ENCODE peak calls at places on chromosome 17, in four cellular contexts. One of them, this sample, is unnamed. For H3K27me3 and H3K9me3, the result is how much of the 10 kb centered on the place peaks cover.

GRCh38 chr17:50588391-50589111 is 28.0 kb downstream of the CACNA1G start:
- DNase-seq in HCT116: no peak
- DNase-seq in fibroblast of lung: no peak
- DNase-seq in CD4-positive, alpha-beta T cell: no peak
- DNase-seq in this sample: no peak

GRCh38 chr17:6910987-6911603 is 79.6 kb upstream of the TEKT1 start:
- DNase-seq in HCT116: peak
- DNase-seq in fibroblast of lung: peak
- DNase-seq in CD4-positive, alpha-beta T cell: no peak
- DNase-seq in this sample: peak

GRCh38 chr17:48123111-48123510 is 15.5 kb downstream of the SNX11 start:
- DNase-seq in HCT116: no peak
- DNase-seq in fibroblast of lung: no peak
- DNase-seq in CD4-positive, alpha-beta T cell: no peak
- DNase-seq in this sample: no peak

GRCh38 chr17:45782889-45783592 is 1.1 kb upstream of the CRHR1 start:
- DNase-seq in HCT116: no peak
- DNase-seq in fibroblast of lung: no peak
- DNase-seq in CD4-positive, alpha-beta T cell: no peak
- DNase-seq in this sample: no peak

GRCh38 chr17:56023851-56024250 is 129.4 kb upstream of the ANKFN1 start:
- DNase-seq in HCT116: no peak
- DNase-seq in fibroblast of lung: no peak
- DNase-seq in CD4-positive, alpha-beta T cell: no peak
- DNase-seq in this sample: no peak

GRCh38 chr17:57337390-57337789 is 81.1 kb downstream of the MSI2 start:
- DNase-seq in HCT116: no peak
- DNase-seq in fibroblast of lung: no peak
- DNase-seq in CD4-positive, alpha-beta T cell: no peak
- DNase-seq in this sample: no peak

GRCh38 chr17:37762669-37763068 is 17.8 kb upstream of the HNF1B start:
- DNase-seq in HCT116: no peak
- DNase-seq in fibroblast of lung: no peak
- DNase-seq in CD4-positive, alpha-beta T cell: no peak
- DNase-seq in this sample: no peak

GRCh38 chr17:6374761-6375312 is 60.1 kb downstream of the AIPL1 start:
- DNase-seq in HCT116: peak
- DNase-seq in fibroblast of lung: no peak
- DNase-seq in CD4-positive, alpha-beta T cell: no peak
- DNase-seq in this sample: no peak

GRCh38 chr17:49859991-49860953 is 12.4 kb upstream of the TAC4 start:
- DNase-seq in HCT116: no peak
- DNase-seq in fibroblast of lung: no peak
- DNase-seq in CD4-positive, alpha-beta T cell: no peak
- DNase-seq in this sample: no peak

GRCh38 chr17:45042346-45043120 is 8.9 kb downstream of the DCAKD start:
- DNase-seq in HCT116: no peak
- DNase-seq in fibroblast of lung: no peak
- DNase-seq in CD4-positive, alpha-beta T cell: no peak
- DNase-seq in this sample: no peak

GRCh38 chr17:43940630-43941029 is 1.6 kb downstream of the PPY start:
- DNase-seq in HCT116: peak
- DNase-seq in fibroblast of lung: peak
- DNase-seq in CD4-positive, alpha-beta T cell: no peak
- DNase-seq in this sample: no peak

GRCh38 chr17:66959641-66960375 is 4.7 kb upstream of the CACNG4 start:
- DNase-seq in HCT116: no peak
- DNase-seq in fibroblast of lung: no peak
- DNase-seq in CD4-positive, alpha-beta T cell: no peak
- DNase-seq in this sample: no peak

GRCh38 chr17:75843577-75844529 is at the start of gene UNC13D:
- DNase-seq in HCT116: no peak
- DNase-seq in fibroblast of lung: no peak
- DNase-seq in CD4-positive, alpha-beta T cell: peak
- DNase-seq in this sample: peak

GRCh38 chr17:49595328-49595727 is 19.7 kb downstream of the NXPH3 start:
- DNase-seq in HCT116: no peak
- DNase-seq in fibroblast of lung: no peak
- DNase-seq in CD4-positive, alpha-beta T cell: no peak
- DNase-seq in this sample: no peak

GRCh38 chr17:42067371-42068180 is 17.2 kb upstream of the C17orf113 start:
- DNase-seq in HCT116: no peak
- DNase-seq in fibroblast of lung: peak
- DNase-seq in CD4-positive, alpha-beta T cell: peak
- DNase-seq in this sample: peak

GRCh38 chr17:34639706-34640425 is 60.5 kb downstream of the TMEM132E start:
- DNase-seq in HCT116: no peak
- DNase-seq in fibroblast of lung: no peak
- DNase-seq in CD4-positive, alpha-beta T cell: no peak
- DNase-seq in this sample: no peak

GRCh38 chr17:44014437-44015172 is at the start of gene TMEM101:
- DNase-seq in HCT116: peak
- DNase-seq in fibroblast of lung: peak
- DNase-seq in CD4-positive, alpha-beta T cell: peak
- DNase-seq in this sample: peak

GRCh38 chr17:74116087-74116717 is 87.3 kb upstream of the RPL38 start:
- DNase-seq in HCT116: no peak
- DNase-seq in fibroblast of lung: no peak
- DNase-seq in CD4-positive, alpha-beta T cell: no peak
- DNase-seq in this sample: no peak

GRCh38 chr17:58328195-58329034 is at the start of gene TSPOAP1:
- DNase-seq in HCT116: no peak
- DNase-seq in fibroblast of lung: no peak
- DNase-seq in CD4-positive, alpha-beta T cell: no peak
- DNase-seq in this sample: peak

GRCh38 chr17:40960144-40960543 is 6.6 kb downstream of the KRT39 start:
- DNase-seq in HCT116: no peak
- DNase-seq in fibroblast of lung: peak
- DNase-seq in CD4-positive, alpha-beta T cell: no peak
- DNase-seq in this sample: no peak

GRCh38 chr17:19019041-19019941 is 14.7 kb upstream of the FAM83G start:
- DNase-seq in HCT116: no peak
- DNase-seq in fibroblast of lung: no peak
- DNase-seq in CD4-positive, alpha-beta T cell: no peak
- DNase-seq in this sample: no peak

GRCh38 chr17:79220201-79220714 is 145.6 kb downstream of the ENGASE start:
- DNase-seq in HCT116: no peak
- DNase-seq in fibroblast of lung: no peak
- DNase-seq in CD4-positive, alpha-beta T cell: no peak
- DNase-seq in this sample: no peak

GRCh38 chr17:79219208-79219935 is 144.7 kb downstream of the ENGASE start:
- DNase-seq in HCT116: no peak
- DNase-seq in fibroblast of lung: no peak
- DNase-seq in CD4-positive, alpha-beta T cell: no peak
- DNase-seq in this sample: no peak

GRCh38 chr17:79221597-79221996 is 147.0 kb downstream of the ENGASE start:
- DNase-seq in HCT116: no peak
- DNase-seq in fibroblast of lung: no peak
- DNase-seq in CD4-positive, alpha-beta T cell: no peak
- DNase-seq in this sample: no peak

GRCh38 chr17:79218825-79219200 is 144.2 kb downstream of the ENGASE start:
- DNase-seq in HCT116: no peak
- DNase-seq in fibroblast of lung: no peak
- DNase-seq in CD4-positive, alpha-beta T cell: no peak
- DNase-seq in this sample: no peak

GRCh38 chr17:79220715-79221291 is 146.2 kb downstream of the ENGASE start:
- DNase-seq in HCT116: no peak
- DNase-seq in fibroblast of lung: no peak
- DNase-seq in CD4-positive, alpha-beta T cell: no peak
- DNase-seq in this sample: no peak
- H3K27me3 ChIP-seq in HCT116: under half
- H3K27me3 ChIP-seq in fibroblast of lung: under half
- H3K27me3 ChIP-seq in CD4-positive, alpha-beta T cell: half or more
- H3K27me3 ChIP-seq in this sample: under half

GRCh38 chr17:70374496-70374895 is 205.2 kb downstream of the KCNJ2 start:
- DNase-seq in HCT116: no peak
- DNase-seq in fibroblast of lung: no peak
- DNase-seq in CD4-positive, alpha-beta T cell: no peak
- DNase-seq in this sample: no peak
- H3K9me3 ChIP-seq in HCT116: under half
- H3K9me3 ChIP-seq in fibroblast of lung: under half
- H3K9me3 ChIP-seq in CD4-positive, alpha-beta T cell: under half
- H3K9me3 ChIP-seq in this sample: under half

GRCh38 chr17:81395600-81396277 is 482 bp downstream of the BAHCC1 start:
- DNase-seq in HCT116: no peak
- DNase-seq in fibroblast of lung: no peak
- DNase-seq in CD4-positive, alpha-beta T cell: no peak
- DNase-seq in this sample: no peak

GRCh38 chr17:81393684-81394376 is 1.4 kb upstream of the BAHCC1 start:
- DNase-seq in HCT116: peak
- DNase-seq in fibroblast of lung: peak
- DNase-seq in CD4-positive, alpha-beta T cell: no peak
- DNase-seq in this sample: peak

GRCh38 chr17:81396278-81396721 is 1.0 kb downstream of the BAHCC1 start:
- DNase-seq in HCT116: no peak
- DNase-seq in fibroblast of lung: no peak
- DNase-seq in CD4-positive, alpha-beta T cell: no peak
- DNase-seq in this sample: no peak

GRCh38 chr17:81394377-81394747 is 895 bp upstream of the BAHCC1 start:
- DNase-seq in HCT116: no peak
- DNase-seq in fibroblast of lung: no peak
- DNase-seq in CD4-positive, alpha-beta T cell: no peak
- DNase-seq in this sample: no peak

DNA sequence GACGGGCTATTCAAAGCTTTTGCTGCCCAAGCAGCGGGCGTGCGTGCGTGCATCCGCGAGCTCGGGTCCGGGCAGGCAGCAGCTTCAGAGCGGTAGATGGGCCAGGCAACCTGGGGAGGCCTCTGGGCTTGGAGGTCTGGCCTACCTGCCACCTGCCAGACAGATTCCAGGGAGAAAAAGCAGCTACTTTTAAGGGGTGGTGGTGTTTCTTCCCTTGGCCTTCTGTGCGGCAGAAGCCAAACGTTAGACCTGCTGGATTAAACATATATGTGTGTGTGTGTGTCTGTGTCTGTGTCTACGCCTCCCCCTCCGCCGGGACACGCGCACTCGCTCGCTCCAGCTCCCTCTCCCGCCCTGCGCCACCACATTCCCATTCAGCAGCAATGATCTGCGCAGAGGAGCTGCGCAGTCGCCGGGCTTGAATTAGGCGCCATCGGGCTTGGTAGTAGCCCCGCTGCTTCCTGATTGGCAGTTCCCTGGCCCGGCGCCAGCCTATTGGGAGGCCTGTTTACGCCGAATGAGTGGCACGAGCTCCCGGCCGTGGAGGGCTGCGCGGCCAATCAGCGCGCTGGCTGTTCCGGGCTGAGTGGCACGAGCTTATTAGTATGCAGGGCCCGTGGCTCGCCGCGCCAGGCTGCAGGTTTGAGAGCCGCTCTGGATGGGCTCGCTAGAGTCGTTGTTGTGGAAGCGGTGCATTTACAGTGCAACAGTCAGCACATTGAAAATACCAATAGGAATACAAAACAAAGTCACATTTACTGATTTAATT is at the start of gene BAHCC1:
- DNase-seq in HCT116: peak
- DNase-seq in fibroblast of lung: peak
- DNase-seq in CD4-positive, alpha-beta T cell: peak
- DNase-seq in this sample: peak
- H3K27me3 ChIP-seq in HCT116: under half
- H3K27me3 ChIP-seq in fibroblast of lung: under half
- H3K27me3 ChIP-seq in CD4-positive, alpha-beta T cell: half or more
- H3K27me3 ChIP-seq in this sample: under half

GRCh38 chr17:28267720-28268609 is 51.0 kb upstream of the TMEM97 start:
- DNase-seq in HCT116: no peak
- DNase-seq in fibroblast of lung: no peak
- DNase-seq in CD4-positive, alpha-beta T cell: no peak
- DNase-seq in this sample: no peak
- H3K9me3 ChIP-seq in HCT116: under half
- H3K9me3 ChIP-seq in fibroblast of lung: under half
- H3K9me3 ChIP-seq in CD4-positive, alpha-beta T cell: under half
- H3K9me3 ChIP-seq in this sample: under half